ENCODE peak calls at places on chromosomes 3 and 15, in five cellular contexts. D, V, H, T and Q are unnamed samples.

GRCh38 chr3:68943753-68944500 is 11.6 kb upstream of the TAFA4 start:
- DNase-seq in D (no peak), V (no peak), H (no peak), T (no peak), Q (no peak)

GRCh38 chr3:194990454-194991337 is 280.3 kb downstream of the XXYLT1 start:
- DNase-seq in V (no peak), T (no peak), H (no peak), D (no peak), Q (no peak)

GRCh38 chr3:104873331-104873730 is 493.4 kb upstream of the ALCAM start:
- DNase-seq in V (no peak), H (no peak), D (no peak), T (no peak), Q (no peak)

GRCh38 chr3:146101538-146101937 is 59.4 kb downstream of the PLOD2 start:
- DNase-seq in H (no peak), T (no peak), V (no peak), D (no peak), Q (no peak)

GRCh38 chr15:55916666-55917409 is 76.6 kb downstream of the NEDD4 start:
- DNase-seq in H (no peak), D (no peak), T (no peak), V (peak; percentile 57), Q (no peak)

GRCh38 chr15:98446093-98446492 is 202.2 kb upstream of the IGF1R start:
- DNase-seq in T (no peak), V (no peak), H (no peak), D (no peak), Q (no peak)

GRCh38 chr3:56189486-56189985 is 278.7 kb downstream of the ERC2 start:
- DNase-seq in D (no peak), T (no peak), H (no peak), V (no peak), Q (no peak)

GRCh38 chr15:40235201-40235890 is 3.5 kb upstream of the PAK6 start:
- DNase-seq in T (no peak), D (no peak), H (no peak), V (no peak), Q (no peak)

GRCh38 chr3:150602426-150603089 is 563 bp upstream of the SELENOT start:
- DNase-seq in D (no peak), H (no peak), V (no peak), T (no peak), Q (no peak)

GRCh38 chr3:130826516-130826915 is 67.4 kb upstream of the ATP2C1 start:
- DNase-seq in V (no peak), D (no peak), H (no peak), T (no peak), Q (no peak)

GRCh38 chr15:39251413-39252197 is 329.3 kb upstream of the THBS1 start:
- DNase-seq in D (no peak), V (no peak), H (no peak), T (no peak), Q (no peak)

GRCh38 chr3:173622156-173622555 is 224.6 kb downstream of the NLGN1 start:
- DNase-seq in D (no peak), T (no peak), H (no peak), V (no peak), Q (no peak)

GRCh38 chr3:128971421-128971820 is 22.5 kb downstream of the CFAP92 start:
- DNase-seq in T (peak; percentile 36), H (no peak), V (no peak), D (no peak), Q (no peak)
- H3K4me3 ChIP-seq in T (no peak overlapping the region), H (no peak overlapping the region), V (no peak overlapping the region), D (no peak overlapping the region), Q (no peak overlapping the region)

DNA sequence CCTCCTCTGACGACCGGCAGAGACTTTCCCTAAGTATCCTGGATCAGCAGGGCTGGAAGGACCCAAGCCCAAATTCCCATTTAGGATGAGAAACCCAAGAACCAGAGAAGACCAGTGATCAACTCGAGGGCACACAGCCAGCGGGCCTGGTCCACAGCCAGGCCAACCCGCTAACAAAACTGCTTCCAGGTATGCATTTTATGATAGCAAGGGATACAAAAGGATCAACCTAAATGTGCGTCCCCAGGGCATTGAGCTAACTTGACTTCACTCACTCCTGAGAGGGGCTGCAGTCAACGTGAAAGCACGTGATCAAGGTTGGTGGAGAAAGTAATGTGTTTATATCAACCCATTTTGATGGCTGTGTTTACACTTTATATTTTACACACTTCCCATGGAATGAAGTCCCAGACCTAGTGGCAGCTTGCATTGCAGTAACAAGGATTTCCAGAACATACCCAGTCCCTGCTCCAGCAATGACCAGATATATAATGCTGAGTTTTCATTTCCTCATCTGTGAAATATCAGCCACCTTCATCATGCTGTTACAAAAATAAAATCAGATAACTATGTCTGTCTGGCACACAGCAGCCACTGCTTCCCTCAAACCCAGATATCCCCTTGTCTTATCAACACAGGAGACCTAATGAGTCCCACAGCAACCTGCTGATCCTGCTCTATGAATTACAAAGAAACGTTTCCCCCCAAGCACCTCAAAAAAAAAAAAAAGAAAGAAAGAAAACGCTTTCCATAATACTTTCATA is 2.1 kb downstream of the KLHL6 start:
- DNase-seq in V (no peak), T (no peak), D (no peak), H (no peak), Q (no peak)
- H3K27ac ChIP-seq in V (no peak overlapping the region), T (no peak overlapping the region), D (no peak overlapping the region), H (no peak overlapping the region), Q (peak overlapping the region; percentile 89)

GRCh38 chr3:179149951-179150350 is 1.8 kb downstream of the PIK3CA start:
- DNase-seq in D (no peak), T (no peak), V (no peak), H (no peak), Q (no peak)
- H3K4me3 ChIP-seq in D (peak overlapping the region; percentile 100), T (no peak overlapping the region), V (peak overlapping the region; percentile 97), H (peak overlapping the region; percentile 98), Q (peak overlapping the region; percentile 89)

GRCh38 chr3:58434990-58435389 is 1.4 kb upstream of the PDHB start:
- DNase-seq in D (no peak), T (peak; percentile 26), H (no peak), V (peak; percentile 11), Q (no peak)

GRCh38 chr3:58434170-58434507 is 507 bp upstream of the PDHB start:
- DNase-seq in T (no peak), D (no peak), H (no peak), V (no peak), Q (no peak)

GRCh38 chr3:58433400-58434169 is at the start of gene PDHB:
- DNase-seq in T (peak; percentile 92), V (peak; percentile 84), H (peak; percentile 87), D (peak; percentile 99), Q (peak; percentile 98)

GRCh38 chr3:58432905-58433304 is 727 bp downstream of the PDHB start:
- DNase-seq in D (no peak), T (no peak), H (no peak), V (no peak), Q (no peak)

DNA sequence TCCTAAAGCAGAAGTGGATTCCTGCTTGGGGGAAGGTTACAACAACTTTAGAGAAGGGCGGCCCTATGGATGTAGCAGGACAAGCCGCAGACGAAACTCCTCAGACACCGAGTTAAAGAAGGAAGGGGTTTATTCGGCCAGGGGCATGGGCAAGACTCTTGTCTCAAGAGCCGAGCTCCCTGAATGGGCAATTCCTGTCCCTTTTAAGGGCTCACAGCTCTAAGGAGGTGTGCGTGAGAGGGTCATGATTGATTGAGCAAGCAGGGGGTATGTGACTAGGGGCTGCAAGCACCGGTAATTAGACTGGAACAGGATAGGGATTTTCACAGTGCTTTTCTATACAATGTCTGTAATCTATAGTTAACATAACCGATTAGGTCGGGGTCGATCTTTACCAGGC is 879 bp upstream of the PDHB start:
- DNase-seq in H (no peak), T (no peak), D (no peak), V (no peak), Q (no peak)
- H3K27ac ChIP-seq in H (no peak overlapping the region), T (no peak overlapping the region), D (peak overlapping the region; percentile 56), V (peak overlapping the region; percentile 95), Q (peak overlapping the region; percentile 95)

GRCh38 chr3:33786565-33787327 is 11.7 kb upstream of the PDCD6IP start:
- DNase-seq in D (no peak), T (no peak), V (no peak), H (no peak), Q (no peak)
- H3K4me3 ChIP-seq in D (peak overlapping the region; percentile 12), T (no peak overlapping the region), V (peak overlapping the region; percentile 35), H (no peak overlapping the region), Q (peak overlapping the region; percentile 13)

DNA sequence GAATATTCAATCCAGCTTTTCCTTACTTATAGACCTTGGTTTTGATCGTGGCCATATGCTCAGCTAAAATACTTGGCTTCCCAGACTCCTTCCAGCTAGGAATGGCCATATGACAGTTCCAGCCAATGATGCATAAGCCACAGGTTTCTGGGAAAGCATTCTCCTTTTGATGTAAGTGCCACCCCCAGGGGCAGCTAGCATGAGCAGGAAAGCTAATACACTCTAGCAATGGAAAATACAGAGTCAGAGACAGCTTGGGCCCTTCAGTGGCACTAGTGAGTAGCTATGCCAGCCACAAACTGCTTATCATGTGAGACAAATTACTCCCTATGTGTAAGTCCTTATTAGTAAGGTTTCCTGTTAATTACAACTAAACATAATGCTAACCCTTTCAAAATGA is 26.7 kb downstream of the TBC1D2B start:
- DNase-seq in T (no peak), D (no peak), H (no peak), V (no peak), Q (no peak)
- H3K27ac ChIP-seq in T (peak overlapping the region; percentile 45), D (no peak overlapping the region), H (no peak overlapping the region), V (no peak overlapping the region), Q (peak overlapping the region; percentile 95)